ENCODE peak calls at places on chromosomes 1 and 21, in eight cellular contexts. R is psoas muscle; L is kidney; K is left lung; U is K562; X is tibial artery; Y is CD8-positive, alpha-beta T cell; S is IMR-90. A is an unnamed sample.
A peak's percentile ranks its signal among the peaks of the same experiment; 100 is the strongest.

GRCh38 chr1:184903111-184903692 is 71.1 kb downstream of the NIBAN1 start:
- DNase-seq in U (no peak), R (no peak), Y (no peak), L (no peak), K (no peak), S (no peak), X (no peak), A (no peak)

GRCh38 chr21:30831194-30831765 is 1.7 kb upstream of the KRTAP7-1 start:
- DNase-seq in U (peak; percentile 59), Y (no peak), X (no peak), R (no peak), S (no peak), L (no peak), K (no peak), A (no peak)

GRCh38 chr1:226512076-226512728 is 36.4 kb upstream of the STUM start:
- DNase-seq in R (no peak), K (no peak), L (no peak), Y (no peak), U (no peak), S (no peak), X (no peak), A (no peak)

GRCh38 chr1:14137411-14138134 is 437.6 kb downstream of the PRDM2 start:
- DNase-seq in R (no peak), Y (no peak), S (no peak), U (no peak), K (no peak), L (no peak), X (no peak), A (no peak)

GRCh38 chr1:65109515-65109914 is 38.5 kb upstream of the AK4 start:
- DNase-seq in X (no peak), R (no peak), L (no peak), Y (no peak), S (no peak), U (no peak), K (no peak), A (no peak)

GRCh38 chr21:36790616-36791015 is 91.7 kb downstream of the SIM2 start:
- DNase-seq in U (no peak), S (peak; percentile 7), L (no peak), Y (no peak), X (no peak), R (no peak), K (no peak), A (no peak)

GRCh38 chr1:199089393-199090122 is 450.7 kb downstream of the PTPRC start:
- DNase-seq in X (no peak), Y (peak; percentile 26), R (no peak), S (peak; percentile 15), U (no peak), L (no peak), K (no peak), A (no peak)

GRCh38 chr1:228109962-228110488 is 926 bp upstream of the MRPL55 start:
- DNase-seq in R (no peak), Y (no peak), X (no peak), L (no peak), U (peak; percentile 32), S (peak; percentile 49), K (no peak), A (no peak)

GRCh38 chr1:41192456-41193188 is 49.5 kb downstream of the SCMH1 start:
- DNase-seq in U (no peak), X (no peak), K (no peak), S (peak; percentile 54), R (no peak), Y (no peak), L (no peak), A (no peak)

GRCh38 chr21:40143822-40144525 is 276.7 kb downstream of the PCP4 start:
- DNase-seq in S (peak; percentile 18), R (no peak), U (peak; percentile 62), Y (no peak), K (no peak), L (peak; percentile 69), X (no peak), A (no peak)

GRCh38 chr21:36337099-36337509 is 17.1 kb downstream of the MORC3 start:
- DNase-seq in Y (no peak), R (no peak), X (no peak), S (peak; percentile 78), K (no peak), L (no peak), U (peak; percentile 41), A (no peak)

DNA sequence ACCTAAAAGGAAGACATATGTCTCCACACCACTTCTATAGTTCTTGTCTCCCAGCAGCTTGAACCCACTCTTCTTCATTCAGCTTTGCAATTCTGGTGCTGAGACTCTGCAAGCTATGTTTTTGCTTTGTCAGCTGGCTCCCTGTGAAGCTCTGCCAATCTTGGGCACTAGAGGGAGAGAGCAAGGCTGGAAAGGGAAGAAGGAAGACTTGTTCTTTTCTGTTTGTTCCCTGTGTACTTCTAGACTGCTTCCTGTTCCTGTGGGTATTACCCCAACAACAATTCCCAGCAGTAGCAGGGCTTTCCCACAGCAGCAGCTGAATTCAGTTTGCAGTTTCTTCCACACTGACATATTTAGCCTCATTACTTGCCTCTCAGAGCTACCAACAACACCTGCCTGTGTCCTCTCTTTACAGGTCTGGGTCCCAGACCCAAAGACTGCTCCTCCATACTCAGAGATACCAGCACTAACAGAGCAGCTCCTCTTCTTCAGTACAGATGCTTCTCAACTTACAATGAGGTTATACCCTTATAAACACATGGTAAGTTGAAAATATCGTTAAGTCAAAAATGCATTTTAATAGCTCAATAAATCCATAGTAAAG is 275.2 kb upstream of the NEGR1 start:
- DNase-seq in L (no peak), K (no peak), R (no peak), X (no peak), Y (no peak), S (peak; percentile 2), U (no peak), A (no peak)
- TF ChIP-seq CTCF in L (no peak), K (no peak), R (no peak), X (no peak), Y (no peak), S (peak; percentile 20), U (no peak), A (no peak)

GRCh38 chr1:172144445-172145060 is 275.9 kb upstream of the C1orf105 start:
- DNase-seq in S (peak; percentile 98), R (peak; percentile 84), L (peak; percentile 88), X (peak; percentile 91), Y (no peak), K (peak; percentile 28), U (no peak), A (peak; percentile 61)

GRCh38 chr1:172146149-172146850 is 274.2 kb upstream of the C1orf105 start:
- DNase-seq in L (no peak), X (no peak), K (no peak), Y (no peak), R (no peak), S (peak; percentile 63), U (no peak), A (no peak)

GRCh38 chr1:172147541-172147940 is 272.9 kb upstream of the C1orf105 start:
- DNase-seq in R (no peak), K (no peak), S (no peak), L (no peak), U (no peak), X (no peak), Y (no peak), A (no peak)

GRCh38 chr1:172145231-172145651 is 275.2 kb upstream of the C1orf105 start:
- DNase-seq in L (no peak), X (no peak), U (no peak), R (no peak), K (no peak), Y (no peak), S (peak; percentile 70), A (no peak)

DNA sequence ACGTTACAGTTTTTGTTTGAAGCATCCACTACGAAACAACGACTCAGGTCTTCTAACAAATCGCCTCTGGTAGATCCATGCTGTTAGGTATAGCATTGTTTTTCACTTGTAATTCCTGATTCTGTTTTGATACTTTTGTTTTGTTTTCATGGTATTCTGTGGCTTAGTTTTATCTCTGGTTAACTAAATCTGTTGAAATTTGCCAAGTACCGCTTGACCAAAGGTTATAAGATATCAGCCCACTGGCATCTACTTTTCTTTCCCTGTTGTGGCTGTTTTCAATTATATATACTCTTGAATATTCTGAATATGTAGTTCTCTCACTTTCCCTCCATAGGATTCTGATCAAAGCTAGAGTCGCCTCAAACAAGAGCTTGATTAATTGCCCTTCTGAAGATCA is 274.8 kb upstream of the C1orf105 start:
- DNase-seq in Y (no peak), R (no peak), U (no peak), X (no peak), L (no peak), S (no peak), K (no peak), A (no peak)
- H3K4me3 ChIP-seq in Y (no peak overlapping the region), R (peak overlapping the region; percentile 64), U (no peak overlapping the region), X (peak overlapping the region; percentile 70), L (peak overlapping the region; percentile 65), S (peak overlapping the region; percentile 65), K (no peak overlapping the region), A (no peak overlapping the region)

GRCh38 chr1:111990026-111990877 is 784 bp upstream of the KCND3 start:
- DNase-seq in X (peak; percentile 34), L (peak; percentile 84), U (no peak), Y (no peak), S (no peak), K (peak; percentile 83), R (peak; percentile 73), A (peak; percentile 67)

GRCh38 chr1:111989531-111990025 is at the start of gene KCND3:
- DNase-seq in K (peak; percentile 82), U (peak; percentile 48), Y (no peak), R (peak; percentile 75), S (peak; percentile 3), L (peak; percentile 77), X (no peak), A (peak; percentile 78)

GRCh38 chr1:111988743-111989453 is 570 bp downstream of the KCND3 start:
- DNase-seq in L (peak; percentile 74), Y (no peak), U (no peak), K (peak; percentile 80), R (peak; percentile 63), X (no peak), S (no peak), A (peak; percentile 70)

GRCh38 chr1:111988377-111988742 is 1.1 kb downstream of the KCND3 start:
- DNase-seq in X (no peak), S (no peak), K (no peak), Y (no peak), R (no peak), U (no peak), L (no peak), A (no peak)

DNA sequence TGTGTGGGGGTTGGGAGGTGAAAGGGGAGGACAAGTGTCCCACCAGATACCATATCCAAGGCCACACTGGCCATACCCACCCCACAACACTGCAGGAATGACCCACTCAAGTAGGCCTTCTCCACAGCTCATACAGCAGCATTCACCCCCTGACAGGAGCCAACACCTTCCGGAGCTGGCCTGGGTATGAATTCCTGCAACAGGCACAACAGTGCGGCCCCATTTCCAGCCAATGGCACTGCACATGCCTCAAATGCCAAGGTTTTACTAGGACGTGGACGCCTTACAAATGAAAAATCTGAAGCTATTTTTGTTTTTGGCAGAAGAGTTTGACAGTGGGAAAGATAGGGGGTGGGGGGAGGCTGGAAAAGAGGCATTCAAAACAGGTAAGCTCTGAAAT is 2.0 kb downstream of the KCND3 start:
- DNase-seq in X (no peak), Y (no peak), S (no peak), K (no peak), R (no peak), U (no peak), L (no peak), A (no peak)
- H3K27ac ChIP-seq in X (peak overlapping the region; percentile 2), Y (no peak overlapping the region), S (no peak overlapping the region), K (no peak overlapping the region), R (no peak overlapping the region), U (no peak overlapping the region), L (no peak overlapping the region), A (no peak overlapping the region)

DNA sequence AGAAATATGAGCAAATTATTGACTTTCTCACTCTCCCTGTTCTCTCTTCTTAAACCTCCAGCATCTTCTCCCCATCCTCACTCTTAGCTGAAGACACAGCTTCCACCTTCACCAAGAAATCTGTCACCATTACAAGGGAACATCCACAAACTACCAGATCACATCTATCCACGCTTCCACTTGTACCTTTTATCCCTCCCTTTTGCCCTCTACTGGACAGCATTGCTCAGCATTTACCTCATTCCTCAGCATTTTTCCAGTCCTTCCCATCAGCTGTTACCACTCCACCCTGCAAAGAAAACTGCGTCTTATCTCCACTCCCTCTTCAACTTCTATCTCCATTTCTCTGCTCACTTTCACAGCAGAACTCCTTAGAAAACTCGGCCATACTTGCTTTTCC is 42.6 kb downstream of the KCNJ6 start:
- DNase-seq in U (no peak), K (no peak), X (no peak), L (no peak), S (peak; percentile 43), R (no peak), Y (no peak), A (no peak)
- TF ChIP-seq CTCF in U (peak; percentile 24), K (no peak), X (no peak), L (no peak), S (peak; percentile 41), R (no peak), Y (no peak), A (no peak)

A was measured in upper lobe of right lung.